ENCODE peak calls at places on chromosomes 4 and X, in ten cellular contexts. X, G, F, M, H, S, E, Q, U and T are unnamed samples.

GRCh38 chr4:17624821-17625220 is 10.4 kb downstream of the MED28 start:
- DNase-seq in X (no peak), G (no peak), F (no peak), M (no peak), H (no peak), S (no peak), E (no peak), Q (no peak), U (no peak), T (no peak)

GRCh38 chr4:24053906-24054305 is 164.1 kb upstream of the PPARGC1A start:
- DNase-seq in X (no peak), G (peak), F (no peak), M (no peak), H (no peak), S (no peak), E (no peak), Q (no peak), U (no peak), T (no peak)

GRCh38 chr4:10006236-10006603 is 15.1 kb downstream of the SLC2A9 start:
- DNase-seq in X (no peak), G (no peak), F (no peak), M (no peak), H (peak), S (no peak), E (no peak), Q (no peak), U (no peak), T (no peak)

GRCh38 chrX:33190016-33190415 is 21.3 kb downstream of the DMD start:
- DNase-seq in X (no peak), G (no peak), F (no peak), M (no peak), H (no peak), S (no peak), E (no peak), Q (no peak), U (no peak), T (no peak)

GRCh38 chrX:68894142-68894512 is 65.3 kb downstream of the EFNB1 start:
- DNase-seq in X (no peak), G (no peak), F (peak), M (no peak), H (no peak), S (no peak), E (no peak), Q (no peak), U (peak), T (no peak)

GRCh38 chr4:78293841-78294301 is 236.7 kb downstream of the FRAS1 start:
- DNase-seq in X (no peak), G (peak), F (no peak), M (no peak), H (no peak), S (no peak), E (no peak), Q (no peak), U (no peak), T (no peak)

GRCh38 chrX:44872319-44872816 is 620 bp upstream of the KDM6A start:
- DNase-seq in X (peak), G (peak), F (no peak), M (no peak), H (no peak), S (peak), E (no peak), Q (peak), U (peak), T (no peak)

GRCh38 chrX:115690554-115691216 is 129.7 kb downstream of the PLS3 start:
- DNase-seq in X (peak), G (peak), F (no peak), M (peak), H (no peak), S (peak), E (peak), Q (peak), U (no peak), T (no peak)

GRCh38 chrX:2387614-2388239 is 113.0 kb downstream of the DHRSX start:
- DNase-seq in X (no peak), G (peak), F (no peak), M (no peak), H (no peak), S (no peak), E (no peak), Q (no peak), U (no peak), T (no peak)

GRCh38 chrX:65690057-65690855 is 22.8 kb downstream of the MSN start:
- DNase-seq in X (no peak), G (peak), F (no peak), M (no peak), H (no peak), S (no peak), E (no peak), Q (no peak), U (no peak), T (no peak)

GRCh38 chr4:88138561-88138960 is 19.9 kb downstream of the ABCG2 start:
- DNase-seq in X (no peak), G (peak), F (no peak), M (no peak), H (no peak), S (no peak), E (no peak), Q (no peak), U (no peak), T (no peak)

GRCh38 chrX:15834051-15834450 is 20.6 kb downstream of the AP1S2 start:
- DNase-seq in X (no peak), G (no peak), F (no peak), M (no peak), H (no peak), S (no peak), E (no peak), Q (no peak), U (no peak), T (no peak)

GRCh38 chr4:183335369-183335940 is 13.2 kb upstream of the CLDN24 start:
- DNase-seq in X (no peak), G (peak), F (no peak), M (no peak), H (no peak), S (no peak), E (no peak), Q (no peak), U (no peak), T (no peak)

GRCh38 chr4:109332926-109333464 is 30.5 kb upstream of the COL25A1 start:
- DNase-seq in X (no peak), G (no peak), F (no peak), M (peak), H (no peak), S (peak), E (no peak), Q (no peak), U (no peak), T (no peak)

GRCh38 chr4:98565646-98566403 is 92.6 kb downstream of the TSPAN5 start:
- DNase-seq in X (no peak), G (no peak), F (no peak), M (no peak), H (no peak), S (no peak), E (no peak), Q (no peak), U (no peak), T (no peak)

GRCh38 chr4:79232555-79232954 is 93.3 kb downstream of the NAA11 start:
- DNase-seq in X (no peak), G (no peak), F (no peak), M (no peak), H (no peak), S (no peak), E (no peak), Q (no peak), U (no peak), T (no peak)

GRCh38 chrX:2468406-2469195 is 32.2 kb downstream of the DHRSX start:
- DNase-seq in X (no peak), G (no peak), F (no peak), M (no peak), H (no peak), S (no peak), E (no peak), Q (no peak), U (peak), T (no peak)

GRCh38 chr4:104451573-104451972 is 43.1 kb downstream of the CXXC4 start:
- DNase-seq in X (no peak), G (peak), F (no peak), M (no peak), H (no peak), S (no peak), E (no peak), Q (peak), U (no peak), T (no peak)

GRCh38 chr4:7322166-7322991 is 112.4 kb downstream of the PSAPL1 start:
- DNase-seq in X (no peak), G (no peak), F (peak), M (no peak), H (no peak), S (no peak), E (no peak), Q (no peak), U (peak), T (no peak)

GRCh38 chrX:39905475-39905889 is 192.3 kb downstream of the BCOR start:
- DNase-seq in X (no peak), G (no peak), F (no peak), M (no peak), H (peak), S (no peak), E (peak), Q (no peak), U (no peak), T (no peak)

GRCh38 chr4:143346208-143346607 is 9.5 kb downstream of the GAB1 start:
- DNase-seq in X (no peak), G (no peak), F (no peak), M (no peak), H (no peak), S (no peak), E (no peak), Q (no peak), U (no peak), T (no peak)

GRCh38 chr4:123093247-123093646 is 170.8 kb upstream of the NUDT6 start:
- DNase-seq in X (no peak), G (no peak), F (no peak), M (no peak), H (no peak), S (no peak), E (no peak), Q (no peak), U (no peak), T (no peak)

GRCh38 chr4:113625902-113626301 is 135.6 kb downstream of the CAMK2D start:
- DNase-seq in X (no peak), G (no peak), F (no peak), M (peak), H (no peak), S (no peak), E (no peak), Q (no peak), U (no peak), T (no peak)

GRCh38 chrX:13212191-13212651 is 107.6 kb downstream of the ATXN3L start:
- DNase-seq in X (no peak), G (peak), F (no peak), M (no peak), H (no peak), S (no peak), E (no peak), Q (no peak), U (no peak), T (no peak)

GRCh38 chrX:15911729-15912550 is 57.3 kb upstream of the AP1S2 start:
- DNase-seq in X (no peak), G (no peak), F (no peak), M (no peak), H (no peak), S (no peak), E (no peak), Q (peak), U (no peak), T (no peak)

GRCh38 chrX:27987862-27988646 is 6.8 kb upstream of the DCAF8L1 start:
- DNase-seq in X (no peak), G (no peak), F (no peak), M (no peak), H (no peak), S (no peak), E (no peak), Q (no peak), U (no peak), T (no peak)

GRCh38 chrX:23052324-23052723 is 52.6 kb downstream of the DDX53 start:
- DNase-seq in X (no peak), G (no peak), F (no peak), M (no peak), H (no peak), S (no peak), E (no peak), Q (no peak), U (no peak), T (no peak)

GRCh38 chrX:102516314-102516936 is at the start of gene TMSB15A:
- DNase-seq in X (peak), G (peak), F (peak), M (peak), H (peak), S (peak), E (peak), Q (peak), U (peak), T (peak)

GRCh38 chr4:131644619-131645018 is 1504.5 kb upstream of the PCDH10 start:
- DNase-seq in X (no peak), G (peak), F (no peak), M (no peak), H (no peak), S (no peak), E (no peak), Q (no peak), U (no peak), T (no peak)

GRCh38 chr4:51831133-51831532 is 11.8 kb upstream of the DCUN1D4 start:
- DNase-seq in X (peak), G (peak), F (peak), M (peak), H (peak), S (peak), E (no peak), Q (peak), U (no peak), T (peak)

GRCh38 chr4:118879409-118879808 is 9.2 kb upstream of the SYNPO2 start:
- DNase-seq in X (no peak), G (no peak), F (no peak), M (no peak), H (no peak), S (no peak), E (no peak), Q (no peak), U (no peak), T (no peak)

GRCh38 chrX:81120270-81120935 is 81.3 kb downstream of the HMGN5 start:
- DNase-seq in X (peak), G (peak), F (no peak), M (no peak), H (no peak), S (peak), E (no peak), Q (no peak), U (no peak), T (no peak)

GRCh38 chrX:88604433-88605221 is 142.4 kb upstream of the CPXCR1 start:
- DNase-seq in X (no peak), G (no peak), F (no peak), M (no peak), H (peak), S (no peak), E (no peak), Q (no peak), U (no peak), T (no peak)

GRCh38 chr4:155338196-155338595 is 38.6 kb downstream of the MAP9 start:
- DNase-seq in X (no peak), G (no peak), F (no peak), M (no peak), H (no peak), S (no peak), E (no peak), Q (no peak), U (no peak), T (no peak)

GRCh38 chrX:40755291-40756249 is 20.2 kb upstream of the MED14 start:
- DNase-seq in X (no peak), G (no peak), F (peak), M (no peak), H (no peak), S (no peak), E (no peak), Q (no peak), U (peak), T (no peak)

GRCh38 chrX:72644946-72645345 is 69.2 kb downstream of the PHKA1 start:
- DNase-seq in X (no peak), G (no peak), F (no peak), M (no peak), H (no peak), S (no peak), E (no peak), Q (no peak), U (no peak), T (no peak)

GRCh38 chrX:95318882-95319281 is 1365.8 kb upstream of the DIAPH2 start:
- DNase-seq in X (no peak), G (no peak), F (no peak), M (no peak), H (no peak), S (no peak), E (no peak), Q (peak), U (no peak), T (no peak)

GRCh38 chr4:100644150-100644549 is 126.3 kb upstream of the EMCN start:
- DNase-seq in X (no peak), G (no peak), F (no peak), M (no peak), H (no peak), S (no peak), E (no peak), Q (no peak), U (no peak), T (no peak)

GRCh38 chr4:156636398-156636797 is 335.2 kb downstream of the PDGFC start:
- DNase-seq in X (no peak), G (no peak), F (no peak), M (no peak), H (no peak), S (no peak), E (no peak), Q (no peak), U (no peak), T (no peak)